ENCODE peak calls at places on chromosomes 12 and 14, in six cellular contexts. One of them, this sample, is unnamed.

GRCh38 chr12:7758346-7758745 is 6.7 kb upstream of the NANOGNB start:
- DNase-seq in endothelial cell: no peak
- DNase-seq in ureter: no peak
- DNase-seq in NCI-H187: no peak
- DNase-seq in LoVo: no peak
- DNase-seq in heart right ventricle: no peak
- DNase-seq in this sample: no peak

GRCh38 chr12:113476093-113476986 is 4.7 kb upstream of the LHX5 start:
- DNase-seq in endothelial cell: no peak
- DNase-seq in ureter: no peak
- DNase-seq in NCI-H187: no peak
- DNase-seq in LoVo: no peak
- DNase-seq in heart right ventricle: no peak
- DNase-seq in this sample: no peak

GRCh38 chr12:14249368-14249767 is 116.1 kb upstream of the ATF7IP start:
- DNase-seq in endothelial cell: no peak
- DNase-seq in ureter: no peak
- DNase-seq in NCI-H187: no peak
- DNase-seq in LoVo: peak
- DNase-seq in heart right ventricle: no peak
- DNase-seq in this sample: no peak

GRCh38 chr14:37056473-37056872 is 115.9 kb downstream of the SLC25A21 start:
- DNase-seq in endothelial cell: no peak
- DNase-seq in ureter: no peak
- DNase-seq in NCI-H187: no peak
- DNase-seq in LoVo: no peak
- DNase-seq in heart right ventricle: no peak
- DNase-seq in this sample: no peak

GRCh38 chr12:78118486-78118885 is 287.8 kb downstream of the NAV3 start:
- DNase-seq in endothelial cell: no peak
- DNase-seq in ureter: no peak
- DNase-seq in NCI-H187: no peak
- DNase-seq in LoVo: no peak
- DNase-seq in heart right ventricle: no peak
- DNase-seq in this sample: no peak

GRCh38 chr12:50248406-50248805 is 34.9 kb downstream of the LIMA1 start:
- DNase-seq in endothelial cell: no peak
- DNase-seq in ureter: no peak
- DNase-seq in NCI-H187: no peak
- DNase-seq in LoVo: no peak
- DNase-seq in heart right ventricle: no peak
- DNase-seq in this sample: no peak

GRCh38 chr12:94145231-94145979 is 3.0 kb upstream of the PLXNC1 start:
- DNase-seq in endothelial cell: no peak
- DNase-seq in ureter: no peak
- DNase-seq in NCI-H187: no peak
- DNase-seq in LoVo: no peak
- DNase-seq in heart right ventricle: no peak
- DNase-seq in this sample: no peak

GRCh38 chr12:94829552-94829951 is 173.9 kb downstream of the NDUFA12 start:
- DNase-seq in endothelial cell: no peak
- DNase-seq in ureter: no peak
- DNase-seq in NCI-H187: no peak
- DNase-seq in LoVo: no peak
- DNase-seq in heart right ventricle: no peak
- DNase-seq in this sample: no peak

GRCh38 chr14:69710378-69710777 is 56.6 kb upstream of the SRSF5 start:
- DNase-seq in endothelial cell: no peak
- DNase-seq in ureter: no peak
- DNase-seq in NCI-H187: no peak
- DNase-seq in LoVo: no peak
- DNase-seq in heart right ventricle: no peak
- DNase-seq in this sample: no peak

GRCh38 chr12:89770391-89770790 is 61.8 kb upstream of the ATP2B1 start:
- DNase-seq in endothelial cell: no peak
- DNase-seq in ureter: no peak
- DNase-seq in NCI-H187: no peak
- DNase-seq in LoVo: no peak
- DNase-seq in heart right ventricle: no peak
- DNase-seq in this sample: no peak

GRCh38 chr12:3295648-3296408 is 195.2 kb upstream of the PRMT8 start:
- DNase-seq in endothelial cell: no peak
- DNase-seq in ureter: no peak
- DNase-seq in NCI-H187: no peak
- DNase-seq in LoVo: no peak
- DNase-seq in heart right ventricle: peak
- DNase-seq in this sample: no peak

GRCh38 chr12:11981174-11981733 is 89.5 kb upstream of the BCL2L14 start:
- DNase-seq in endothelial cell: no peak
- DNase-seq in ureter: no peak
- DNase-seq in NCI-H187: no peak
- DNase-seq in LoVo: no peak
- DNase-seq in heart right ventricle: no peak
- DNase-seq in this sample: no peak

GRCh38 chr14:32724864-32725550 is 213.7 kb upstream of the NPAS3 start:
- DNase-seq in endothelial cell: no peak
- DNase-seq in ureter: no peak
- DNase-seq in NCI-H187: no peak
- DNase-seq in LoVo: no peak
- DNase-seq in heart right ventricle: no peak
- DNase-seq in this sample: no peak

GRCh38 chr12:40898505-40898904 is 206.3 kb downstream of the CNTN1 start:
- DNase-seq in endothelial cell: no peak
- DNase-seq in ureter: no peak
- DNase-seq in NCI-H187: no peak
- DNase-seq in LoVo: no peak
- DNase-seq in heart right ventricle: no peak
- DNase-seq in this sample: no peak

GRCh38 chr12:94204647-94205247 is 56.4 kb downstream of the PLXNC1 start:
- DNase-seq in endothelial cell: no peak
- DNase-seq in ureter: no peak
- DNase-seq in NCI-H187: no peak
- DNase-seq in LoVo: no peak
- DNase-seq in heart right ventricle: no peak
- DNase-seq in this sample: no peak

GRCh38 chr12:116123511-116124258 is 153.8 kb downstream of the MED13L start:
- DNase-seq in endothelial cell: no peak
- DNase-seq in ureter: no peak
- DNase-seq in NCI-H187: peak
- DNase-seq in LoVo: no peak
- DNase-seq in heart right ventricle: peak
- DNase-seq in this sample: peak

GRCh38 chr12:4421590-4422031 is 24.0 kb downstream of the FGF6 start:
- DNase-seq in endothelial cell: peak
- DNase-seq in ureter: no peak
- DNase-seq in NCI-H187: peak
- DNase-seq in LoVo: peak
- DNase-seq in heart right ventricle: peak
- DNase-seq in this sample: peak

GRCh38 chr12:14219156-14219555 is 146.3 kb upstream of the ATF7IP start:
- DNase-seq in endothelial cell: no peak
- DNase-seq in ureter: no peak
- DNase-seq in NCI-H187: no peak
- DNase-seq in LoVo: no peak
- DNase-seq in heart right ventricle: no peak
- DNase-seq in this sample: no peak

GRCh38 chr14:63717704-63718103 is 10.2 kb downstream of the SGPP1 start:
- DNase-seq in endothelial cell: no peak
- DNase-seq in ureter: no peak
- DNase-seq in NCI-H187: no peak
- DNase-seq in LoVo: no peak
- DNase-seq in heart right ventricle: no peak
- DNase-seq in this sample: no peak

GRCh38 chr12:53102883-53103807 is at the start of gene SOAT2:
- DNase-seq in endothelial cell: no peak
- DNase-seq in ureter: no peak
- DNase-seq in NCI-H187: no peak
- DNase-seq in LoVo: no peak
- DNase-seq in heart right ventricle: no peak
- DNase-seq in this sample: peak

This sample was measured in NCI-H2107.